ENCODE peak calls at places on chromosomes 2 and 18, in five cellular contexts. V is spleen, G is tibial nerve, R is IMR-90, O is testis. I is an unnamed sample. For H3K4me1, the result is how much of the 10 kb centered on the place peaks cover.

GRCh38 chr2:120564213-120565094 is 171.2 kb upstream of the GLI2 start:
- DNase-seq in V (no peak), O (no peak), G (no peak), R (no peak), I (no peak)

GRCh38 chr2:98253461-98254073 is 92.7 kb upstream of the CNGA3 start:
- DNase-seq in G (no peak), V (no peak), O (no peak), R (no peak), I (no peak)

GRCh38 chr18:36352384-36352783 is 54.9 kb downstream of the FHOD3 start:
- DNase-seq in G (no peak), O (peak), V (no peak), R (peak), I (no peak)

GRCh38 chr2:177611310-177611886 is 218.8 kb downstream of the AGPS start:
- DNase-seq in O (no peak), G (no peak), V (no peak), R (no peak), I (no peak)

GRCh38 chr2:20992201-20992711 is 51.6 kb downstream of the APOB start:
- DNase-seq in O (peak), G (no peak), R (peak), V (no peak), I (no peak)

GRCh38 chr2:169159686-169160085 is 90.3 kb downstream of the DHRS9 start:
- DNase-seq in V (no peak), G (no peak), O (no peak), R (no peak), I (no peak)

GRCh38 chr2:175871331-175871730 is 130.7 kb downstream of the LNPK start:
- DNase-seq in V (no peak), R (peak), O (no peak), G (no peak), I (no peak)

GRCh38 chr2:7037340-7038333 is 120.4 kb downstream of the RNF144A start:
- DNase-seq in O (peak), G (peak), V (peak), R (peak), I (peak)

GRCh38 chr2:101732773-101733256 is 35.3 kb downstream of the MAP4K4 start:
- DNase-seq in G (no peak), O (no peak), V (no peak), R (no peak), I (no peak)

GRCh38 chr2:101714098-101714497 is 16.6 kb downstream of the MAP4K4 start:
- DNase-seq in O (no peak), R (no peak), G (no peak), V (no peak), I (no peak)

GRCh38 chr2:157413342-157414035 is 30.4 kb downstream of the CYTIP start:
- DNase-seq in G (no peak), V (no peak), R (no peak), O (no peak), I (no peak)

GRCh38 chr2:25273985-25274550 is 67.7 kb downstream of the DNMT3A start:
- DNase-seq in R (no peak), O (no peak), G (no peak), V (no peak), I (no peak)

GRCh38 chr2:105557021-105557420 is 158.2 kb upstream of the FHL2 start:
- DNase-seq in G (no peak), O (peak), R (no peak), V (no peak), I (no peak)

GRCh38 chr2:216604458-216604857 is 28.8 kb upstream of the IGFBP2 start:
- DNase-seq in G (no peak), V (no peak), R (no peak), O (no peak), I (no peak)

GRCh38 chr2:178263159-178263860 is 69.0 kb downstream of the OSBPL6 start:
- DNase-seq in R (no peak), V (no peak), G (no peak), O (no peak), I (no peak)

GRCh38 chr2:46269545-46270273 is 27.5 kb upstream of the EPAS1 start:
- DNase-seq in G (no peak), O (no peak), V (no peak), R (peak), I (no peak)

GRCh38 chr2:174333502-174334277 is 1.1 kb upstream of the SP9 start:
- DNase-seq in V (no peak), G (no peak), O (no peak), R (no peak), I (no peak)

GRCh38 chr2:28390241-28390856 is 2.3 kb upstream of the FOSL2 start:
- DNase-seq in O (peak), G (peak), V (peak), R (peak), I (peak)

GRCh38 chr2:166375736-166376487 is at the start of gene SCN9A:
- DNase-seq in G (peak), O (peak), R (peak), V (peak), I (no peak)

GRCh38 chr2:177398290-177398683 is 5.7 kb downstream of the AGPS start:
- DNase-seq in R (no peak), V (no peak), G (no peak), O (no peak), I (no peak)

GRCh38 chr2:225276207-225276606 is 123.3 kb upstream of the NYAP2 start:
- DNase-seq in R (no peak), V (no peak), O (no peak), G (no peak), I (no peak)

GRCh38 chr2:46227674-46228289 is 69.4 kb upstream of the EPAS1 start:
- DNase-seq in O (no peak), R (no peak), V (no peak), G (no peak), I (no peak)

GRCh38 chr2:88452151-88452851 is at the start of gene FOXI3:
- DNase-seq in V (no peak), O (no peak), G (no peak), R (no peak), I (no peak)

GRCh38 chr2:84243788-84244627 is 215.1 kb downstream of the SUCLG1 start:
- DNase-seq in R (no peak), O (no peak), V (no peak), G (no peak), I (no peak)

GRCh38 chr18:37538526-37539205 is 26.9 kb downstream of the CELF4 start:
- DNase-seq in G (no peak), O (no peak), V (peak), R (no peak), I (no peak)

GRCh38 chr18:13221821-13222220 is 3.3 kb downstream of the LDLRAD4 start:
- DNase-seq in O (peak), G (no peak), R (no peak), V (no peak), I (no peak)

GRCh38 chr2:47601518-47602015 is 181.4 kb upstream of the MSH6 start:
- DNase-seq in O (no peak), V (no peak), R (no peak), G (no peak), I (no peak)

GRCh38 chr2:56202722-56203121 is 18.9 kb downstream of the CCDC85A start:
- DNase-seq in G (no peak), O (no peak), V (no peak), R (no peak), I (no peak)

GRCh38 chr2:37985333-37985732 is 60.2 kb downstream of the RMDN2 start:
- DNase-seq in V (no peak), R (peak), O (no peak), G (no peak), I (no peak)

GRCh38 chr2:10457846-10458563 is 9.9 kb upstream of the ODC1 start:
- DNase-seq in R (peak), O (no peak), G (no peak), V (peak), I (no peak)

GRCh38 chr18:9742588-9743131 is 34.6 kb downstream of the RAB31 start:
- DNase-seq in V (peak), O (no peak), R (peak), G (no peak), I (no peak)

GRCh38 chr2:63226297-63226696 is 175.7 kb downstream of the OTX1 start:
- DNase-seq in R (no peak), O (no peak), V (no peak), G (no peak), I (no peak)

GRCh38 chr18:28003451-28003850 is 173.5 kb downstream of the CDH2 start:
- DNase-seq in O (no peak), R (peak), V (no peak), G (no peak), I (no peak)

GRCh38 chr2:127471286-127471983 is 53.2 kb downstream of the PROC start:
- DNase-seq in G (no peak), O (no peak), V (no peak), R (no peak), I (no peak)

GRCh38 chr2:126227250-126227649 is 428.7 kb upstream of the GYPC start:
- DNase-seq in G (no peak), R (no peak), V (no peak), O (no peak), I (no peak)

DNA sequence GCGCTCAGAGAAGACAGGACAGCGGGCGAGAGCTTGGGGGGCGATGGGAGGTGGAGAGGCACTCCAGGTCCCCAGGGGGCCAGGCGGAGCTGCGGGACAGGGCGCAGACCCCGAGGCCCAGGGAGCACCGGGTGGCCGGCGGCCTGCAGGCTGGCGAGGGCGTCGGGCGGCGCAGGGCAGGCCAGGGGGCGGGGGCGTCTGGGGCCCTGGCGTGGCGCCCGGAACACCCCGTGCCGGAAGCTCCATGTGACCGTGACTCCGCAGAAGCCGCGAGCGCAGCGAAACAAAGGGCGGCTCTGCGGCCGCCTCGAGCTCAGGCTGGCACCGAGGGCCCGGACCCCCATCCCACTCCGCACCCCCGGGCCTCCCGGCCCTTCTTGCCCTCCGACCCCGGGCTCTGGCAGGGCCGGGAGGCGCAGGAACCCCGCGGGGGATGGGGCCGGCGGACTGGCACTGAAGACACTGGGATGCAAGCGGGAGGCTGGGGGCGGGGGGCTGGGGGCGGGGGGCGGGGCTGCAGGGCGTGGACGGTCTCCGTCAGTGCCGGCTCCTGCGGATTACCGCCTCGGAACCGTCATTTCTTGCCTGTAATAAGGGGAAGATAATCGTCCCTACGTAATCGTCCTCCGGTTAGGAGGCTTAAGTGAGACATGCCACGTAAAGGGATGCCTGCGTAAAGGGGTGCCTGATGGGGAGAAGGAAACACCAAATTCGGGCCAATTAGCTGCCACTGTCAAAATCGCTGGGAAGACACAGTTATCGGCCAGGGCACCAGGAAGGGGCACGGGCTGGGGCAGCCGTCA is 19.2 kb downstream of the SH2D6 start:
- DNase-seq in G (peak), V (peak), O (peak), R (peak), I (peak)
- TF ChIP-seq POLR2A in G (peak), V (no peak), O (peak), R (peak), I (peak)

GRCh38 chr18:55420977-55421611 is 166.9 kb downstream of the TCF4 start:
- DNase-seq in V (no peak), G (no peak), O (no peak), R (no peak), I (no peak)
- H3K4me1 ChIP-seq in V (under half), G (under half), O (under half), R (under half), I (under half)

DNA sequence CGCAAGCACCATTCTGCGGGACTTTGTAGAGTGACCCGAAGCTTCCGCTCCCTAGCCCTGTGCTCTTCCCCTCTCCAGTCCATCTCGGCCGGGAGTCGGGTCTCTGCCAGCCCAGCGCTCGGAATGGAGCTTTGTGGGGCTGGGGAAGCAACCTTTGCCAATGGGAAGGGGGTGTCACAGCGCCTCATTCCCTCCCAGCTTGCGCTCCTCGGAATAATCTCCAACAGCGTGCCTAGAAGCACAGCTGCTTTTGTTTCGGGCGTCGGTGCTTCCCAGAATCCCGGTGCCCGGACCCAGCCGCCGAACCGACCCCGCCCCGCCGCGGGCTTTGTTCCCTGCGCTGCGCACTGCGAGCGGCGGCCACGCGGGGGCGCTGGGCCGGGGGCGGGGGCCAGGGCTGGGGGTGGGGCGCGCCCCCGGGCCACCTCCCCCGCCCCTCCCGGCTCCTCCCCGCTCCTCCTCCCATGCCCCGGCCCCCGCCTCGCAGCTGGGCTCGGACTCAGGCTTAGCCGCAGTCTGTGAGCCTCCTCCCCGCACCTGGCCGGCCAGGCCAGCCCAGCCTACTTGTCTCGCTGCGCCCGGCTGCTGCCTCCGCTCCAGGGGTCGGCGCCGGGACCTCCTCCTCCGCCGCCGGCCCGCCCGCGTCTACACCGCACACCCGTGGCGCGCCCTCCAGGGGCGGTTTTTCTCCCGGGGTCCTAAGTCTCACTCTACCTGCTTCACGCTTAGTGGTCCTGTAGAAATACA is 77.7 kb upstream of the SMAD2 start:
- DNase-seq in G (no peak), O (peak), V (peak), R (no peak), I (peak)
- TF ChIP-seq CTCF in G (peak), O (peak), V (peak), R (peak), I (peak)

GRCh38 chr2:237486334-237486818 is 675 bp upstream of the MLPH start:
- DNase-seq in O (no peak), V (peak), G (no peak), R (no peak), I (no peak)

GRCh38 chr2:237485844-237486243 is 1.2 kb upstream of the MLPH start:
- DNase-seq in G (no peak), R (no peak), V (no peak), O (no peak), I (no peak)

GRCh38 chr2:237488295-237488694 is 1.2 kb downstream of the MLPH start:
- DNase-seq in R (no peak), V (peak), O (no peak), G (no peak), I (peak)

GRCh38 chr2:237487496-237487895 is 445 bp downstream of the MLPH start:
- DNase-seq in G (no peak), R (no peak), O (no peak), V (peak), I (no peak)

GRCh38 chr2:237486819-237487448 is at the start of gene MLPH:
- DNase-seq in R (peak), O (peak), G (peak), V (peak), I (no peak)
- TF ChIP-seq POLR2A in R (peak), O (no peak), G (peak), V (no peak), I (peak)

GRCh38 chr2:36480596-36480995 is 117.4 kb downstream of the FEZ2 start:
- DNase-seq in R (no peak), V (no peak), G (no peak), O (no peak), I (no peak)
- H3K4me1 ChIP-seq in R (under half), V (under half), G (under half), O (under half), I (under half)

GRCh38 chr2:232632904-232633412 is 446 bp upstream of the EFHD1 start:
- DNase-seq in G (peak), O (peak), R (no peak), V (peak), I (no peak)
- TF ChIP-seq CTCF in G (no peak), O (no peak), R (no peak), V (no peak), I (no peak)

DNA sequence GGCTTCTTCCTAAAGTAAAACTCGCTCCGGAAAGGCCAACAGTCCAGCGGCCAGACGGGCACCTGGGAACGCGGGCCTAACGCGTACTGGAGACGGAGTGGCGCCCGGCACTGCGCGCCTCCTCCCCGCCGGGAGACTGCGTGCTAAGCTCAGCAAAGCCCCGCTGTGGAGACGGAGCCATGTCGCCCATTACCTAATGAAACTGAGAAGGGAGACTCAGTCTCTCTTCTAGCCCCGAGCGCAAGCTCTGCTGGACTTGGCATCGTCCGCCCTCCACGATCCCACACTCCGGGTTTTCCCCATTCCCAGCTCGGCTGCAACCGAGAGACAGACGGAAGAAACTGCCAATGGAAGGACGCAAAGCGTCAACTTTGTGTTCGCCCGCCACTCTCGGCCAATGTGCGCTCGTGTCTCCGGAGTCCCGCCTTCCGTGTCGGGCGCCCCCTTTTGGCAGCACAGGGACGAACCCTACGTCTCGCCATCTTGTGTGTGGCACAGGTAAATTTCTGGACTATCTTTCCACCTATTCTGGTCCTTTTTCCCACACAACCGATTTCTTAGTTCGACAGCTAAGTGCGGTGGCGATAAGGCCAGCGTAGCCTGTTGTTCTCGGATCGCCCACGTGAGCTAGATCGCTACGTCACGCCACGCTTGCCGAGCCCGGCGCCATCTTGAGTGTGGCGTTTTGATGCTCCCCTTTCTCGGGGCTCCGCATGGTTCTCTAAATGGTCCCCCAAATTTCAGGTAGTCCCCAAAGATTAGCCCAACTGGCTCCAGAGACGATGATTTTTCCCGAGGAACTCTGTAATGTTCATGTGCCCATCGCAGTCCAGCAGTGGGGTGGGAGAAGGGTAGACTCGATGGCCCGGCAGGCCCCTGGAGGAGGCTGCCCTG is 1.3 kb upstream of the PTMA start:
- DNase-seq in R (peak), O (peak), G (peak), V (peak), I (peak)
- TF ChIP-seq POLR2A in R (no peak), O (peak), G (peak), V (peak), I (peak)

I was measured in Peyer's patch.